ENCODE peak calls at places on chromosomes 4 and X, in four cellular contexts. One of them, this sample, is unnamed.

GRCh38 chrX:140701480-140701879 is 8.1 kb upstream of the LINC00632 start:
- DNase-seq in trophoblast cell: peak
- DNase-seq in H9: no peak
- DNase-seq in neuronal stem cell: no peak
- DNase-seq in this sample: peak

GRCh38 chr4:17687237-17687857 is 72.9 kb downstream of the MED28 start:
- DNase-seq in H9: no peak
- DNase-seq in trophoblast cell: no peak
- DNase-seq in neuronal stem cell: no peak
- DNase-seq in this sample: no peak

GRCh38 chrX:125998432-125998831 is 167.7 kb downstream of the DCAF12L2 start:
- DNase-seq in neuronal stem cell: no peak
- DNase-seq in trophoblast cell: peak
- DNase-seq in H9: no peak
- DNase-seq in this sample: no peak

GRCh38 chr4:168562021-168562691 is 65.3 kb downstream of the PALLD start:
- DNase-seq in neuronal stem cell: no peak
- DNase-seq in H9: no peak
- DNase-seq in trophoblast cell: peak
- DNase-seq in this sample: no peak

GRCh38 chr4:2804449-2804972 is 11.6 kb downstream of the SH3BP2 start:
- DNase-seq in neuronal stem cell: no peak
- DNase-seq in trophoblast cell: no peak
- DNase-seq in H9: no peak
- DNase-seq in this sample: no peak

GRCh38 chr4:179097741-179098140 is 1655.5 kb upstream of the AGA start:
- DNase-seq in trophoblast cell: peak
- DNase-seq in neuronal stem cell: peak
- DNase-seq in H9: peak
- DNase-seq in this sample: peak

GRCh38 chrX:75784689-75785491 is at the start of gene MAGEE2:
- DNase-seq in neuronal stem cell: no peak
- DNase-seq in H9: no peak
- DNase-seq in trophoblast cell: no peak
- DNase-seq in this sample: no peak

GRCh38 chrX:37077646-37078433 is 69.7 kb downstream of the FAM47C start:
- DNase-seq in trophoblast cell: no peak
- DNase-seq in neuronal stem cell: no peak
- DNase-seq in H9: no peak
- DNase-seq in this sample: no peak

GRCh38 chr4:125283702-125284279 is 31.0 kb upstream of the FAT4 start:
- DNase-seq in trophoblast cell: peak
- DNase-seq in neuronal stem cell: no peak
- DNase-seq in H9: no peak
- DNase-seq in this sample: peak

GRCh38 chr4:98283219-98284199 is 22.3 kb downstream of the RAP1GDS1 start:
- DNase-seq in trophoblast cell: no peak
- DNase-seq in H9: no peak
- DNase-seq in neuronal stem cell: no peak
- DNase-seq in this sample: no peak

GRCh38 chr4:18512718-18513117 is 491.2 kb upstream of the LCORL start:
- DNase-seq in trophoblast cell: no peak
- DNase-seq in neuronal stem cell: no peak
- DNase-seq in H9: no peak
- DNase-seq in this sample: no peak

GRCh38 chr4:128913228-128913627 is 103.7 kb downstream of the JADE1 start:
- DNase-seq in H9: no peak
- DNase-seq in neuronal stem cell: no peak
- DNase-seq in trophoblast cell: no peak
- DNase-seq in this sample: no peak

GRCh38 chr4:24511371-24512063 is 72.8 kb downstream of the DHX15 start:
- DNase-seq in H9: peak
- DNase-seq in neuronal stem cell: no peak
- DNase-seq in trophoblast cell: no peak
- DNase-seq in this sample: peak

GRCh38 chrX:109393859-109394258 is 88.0 kb downstream of the GUCY2F start:
- DNase-seq in H9: peak
- DNase-seq in neuronal stem cell: no peak
- DNase-seq in trophoblast cell: no peak
- DNase-seq in this sample: no peak

GRCh38 chr4:122857160-122857559 is 30.5 kb downstream of the FGF2 start:
- DNase-seq in neuronal stem cell: no peak
- DNase-seq in H9: no peak
- DNase-seq in trophoblast cell: no peak
- DNase-seq in this sample: no peak

GRCh38 chrX:75155454-75155829 is 641 bp downstream of the ABCB7 start:
- DNase-seq in H9: no peak
- DNase-seq in trophoblast cell: peak
- DNase-seq in neuronal stem cell: no peak
- DNase-seq in this sample: peak

GRCh38 chr4:41189076-41189475 is 25.3 kb downstream of the APBB2 start:
- DNase-seq in trophoblast cell: no peak
- DNase-seq in neuronal stem cell: no peak
- DNase-seq in H9: no peak
- DNase-seq in this sample: no peak

GRCh38 chrX:106249706-106250379 is 81.7 kb downstream of the PWWP3B start:
- DNase-seq in neuronal stem cell: no peak
- DNase-seq in trophoblast cell: peak
- DNase-seq in H9: no peak
- DNase-seq in this sample: peak

GRCh38 chr4:5192271-5192670 is 141.0 kb downstream of the STK32B start:
- DNase-seq in trophoblast cell: no peak
- DNase-seq in neuronal stem cell: no peak
- DNase-seq in H9: no peak
- DNase-seq in this sample: no peak

GRCh38 chr4:148477276-148477675 is 35.1 kb upstream of the NR3C2 start:
- DNase-seq in neuronal stem cell: peak
- DNase-seq in trophoblast cell: peak
- DNase-seq in H9: no peak
- DNase-seq in this sample: no peak

GRCh38 chr4:186161138-186161537 is 30.2 kb upstream of the CYP4V2 start:
- DNase-seq in neuronal stem cell: no peak
- DNase-seq in trophoblast cell: no peak
- DNase-seq in H9: no peak
- DNase-seq in this sample: no peak

GRCh38 chrX:123920065-123920785 is 41.3 kb upstream of the STAG2 start:
- DNase-seq in neuronal stem cell: no peak
- DNase-seq in trophoblast cell: peak
- DNase-seq in H9: no peak
- DNase-seq in this sample: peak

GRCh38 chrX:50073601-50074000 is 127.2 kb downstream of the AKAP4 start:
- DNase-seq in trophoblast cell: no peak
- DNase-seq in neuronal stem cell: no peak
- DNase-seq in H9: no peak
- DNase-seq in this sample: no peak

GRCh38 chr4:82223715-82224114 is 150.1 kb downstream of the HNRNPD start:
- DNase-seq in H9: peak
- DNase-seq in trophoblast cell: peak
- DNase-seq in neuronal stem cell: no peak
- DNase-seq in this sample: no peak

GRCh38 chr4:48175328-48175727 is 41.3 kb upstream of the TXK start:
- DNase-seq in neuronal stem cell: no peak
- DNase-seq in trophoblast cell: no peak
- DNase-seq in H9: peak
- DNase-seq in this sample: no peak

GRCh38 chr4:143260750-143261149 is 75.9 kb upstream of the GAB1 start:
- DNase-seq in neuronal stem cell: no peak
- DNase-seq in H9: no peak
- DNase-seq in trophoblast cell: peak
- DNase-seq in this sample: peak

GRCh38 chrX:96433409-96434122 is 251.1 kb upstream of the DIAPH2 start:
- DNase-seq in neuronal stem cell: no peak
- DNase-seq in H9: no peak
- DNase-seq in trophoblast cell: no peak
- DNase-seq in this sample: peak

GRCh38 chrX:24858004-24858746 is 157.6 kb downstream of the ARX start:
- DNase-seq in H9: no peak
- DNase-seq in trophoblast cell: peak
- DNase-seq in neuronal stem cell: no peak
- DNase-seq in this sample: peak

DNA sequence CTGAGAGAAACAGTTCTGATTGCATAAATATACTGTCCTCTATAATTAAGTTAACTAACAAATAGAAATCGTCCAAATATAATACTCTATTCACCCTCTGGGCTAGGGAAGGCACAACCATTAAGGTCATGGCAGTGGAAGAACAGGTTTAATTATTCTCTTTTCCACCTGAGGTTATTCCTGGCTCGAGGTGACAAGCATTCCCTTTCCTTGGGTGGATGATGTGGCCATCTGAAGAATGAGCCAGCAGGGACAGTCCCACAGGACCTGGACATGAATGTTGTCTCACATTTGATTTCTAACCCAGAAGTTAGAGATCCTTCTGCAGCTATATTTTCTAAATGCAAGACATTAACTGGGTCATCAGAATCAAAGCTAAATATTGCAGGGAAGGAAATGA is 5.5 kb downstream of the IBSP start:
- DNase-seq in trophoblast cell: peak
- DNase-seq in H9: no peak
- DNase-seq in neuronal stem cell: no peak
- DNase-seq in this sample: no peak
- H4K8ac ChIP-seq in trophoblast cell: no peak
- H4K8ac ChIP-seq in H9: no peak
- H4K8ac ChIP-seq in neuronal stem cell: no peak
- H4K8ac ChIP-seq in this sample: no peak

GRCh38 chrX:2486476-2487133 is 14.2 kb downstream of the DHRSX start:
- DNase-seq in trophoblast cell: no peak
- DNase-seq in H9: no peak
- DNase-seq in neuronal stem cell: no peak
- DNase-seq in this sample: no peak

GRCh38 chrX:2485789-2486345 is 14.9 kb downstream of the DHRSX start:
- DNase-seq in neuronal stem cell: no peak
- DNase-seq in trophoblast cell: no peak
- DNase-seq in H9: no peak
- DNase-seq in this sample: no peak

GRCh38 chrX:2484721-2485459 is 15.9 kb downstream of the DHRSX start:
- DNase-seq in trophoblast cell: no peak
- DNase-seq in neuronal stem cell: no peak
- DNase-seq in H9: no peak
- DNase-seq in this sample: no peak

GRCh38 chrX:2484232-2484631 is 16.5 kb downstream of the DHRSX start:
- DNase-seq in neuronal stem cell: no peak
- DNase-seq in trophoblast cell: no peak
- DNase-seq in H9: no peak
- DNase-seq in this sample: no peak

GRCh38 chrX:2485460-2485753 is 15.4 kb downstream of the DHRSX start:
- DNase-seq in trophoblast cell: no peak
- DNase-seq in neuronal stem cell: no peak
- DNase-seq in H9: no peak
- DNase-seq in this sample: no peak
- H2BK12ac ChIP-seq in trophoblast cell: no peak
- H2BK12ac ChIP-seq in neuronal stem cell: no peak
- H2BK12ac ChIP-seq in H9: no peak
- H2BK12ac ChIP-seq in this sample: no peak

DNA sequence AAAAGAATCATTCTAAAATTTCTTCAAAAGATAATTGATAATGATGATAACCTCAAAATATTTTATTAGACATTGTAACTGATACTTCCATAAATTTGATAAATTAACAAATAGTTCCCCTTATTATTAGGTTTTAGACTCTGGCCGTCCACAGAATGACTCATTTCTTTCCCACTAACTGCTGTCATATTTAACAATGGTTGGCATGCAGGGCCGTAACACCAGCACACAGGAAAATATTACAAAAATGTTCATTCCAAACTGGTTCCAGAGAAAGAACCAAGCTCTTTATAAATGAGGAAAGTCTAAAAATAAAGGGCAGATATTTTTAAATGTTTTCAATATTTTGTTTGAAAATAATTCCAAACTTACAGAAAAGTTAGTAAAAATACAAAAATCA is 28.2 kb downstream of the WDFY3 start:
- DNase-seq in H9: no peak
- DNase-seq in neuronal stem cell: no peak
- DNase-seq in trophoblast cell: peak
- DNase-seq in this sample: peak
- H3K4me2 ChIP-seq in H9: no peak
- H3K4me2 ChIP-seq in neuronal stem cell: no peak
- H3K4me2 ChIP-seq in trophoblast cell: no peak
- H3K4me2 ChIP-seq in this sample: no peak

GRCh38 chr4:153384160-153384559 is 39.7 kb downstream of the MND1 start:
- DNase-seq in trophoblast cell: no peak
- DNase-seq in neuronal stem cell: no peak
- DNase-seq in H9: no peak
- DNase-seq in this sample: no peak

GRCh38 chr4:153387981-153388380 is 43.5 kb downstream of the MND1 start:
- DNase-seq in neuronal stem cell: no peak
- DNase-seq in H9: no peak
- DNase-seq in trophoblast cell: peak
- DNase-seq in this sample: no peak

GRCh38 chr4:153383131-153383530 is 38.6 kb downstream of the MND1 start:
- DNase-seq in neuronal stem cell: no peak
- DNase-seq in H9: no peak
- DNase-seq in trophoblast cell: no peak
- DNase-seq in this sample: no peak

GRCh38 chr4:153385784-153386183 is 41.3 kb downstream of the MND1 start:
- DNase-seq in trophoblast cell: no peak
- DNase-seq in neuronal stem cell: no peak
- DNase-seq in H9: no peak
- DNase-seq in this sample: no peak
- H4K8ac ChIP-seq in trophoblast cell: no peak
- H4K8ac ChIP-seq in neuronal stem cell: no peak
- H4K8ac ChIP-seq in H9: no peak
- H4K8ac ChIP-seq in this sample: no peak

DNA sequence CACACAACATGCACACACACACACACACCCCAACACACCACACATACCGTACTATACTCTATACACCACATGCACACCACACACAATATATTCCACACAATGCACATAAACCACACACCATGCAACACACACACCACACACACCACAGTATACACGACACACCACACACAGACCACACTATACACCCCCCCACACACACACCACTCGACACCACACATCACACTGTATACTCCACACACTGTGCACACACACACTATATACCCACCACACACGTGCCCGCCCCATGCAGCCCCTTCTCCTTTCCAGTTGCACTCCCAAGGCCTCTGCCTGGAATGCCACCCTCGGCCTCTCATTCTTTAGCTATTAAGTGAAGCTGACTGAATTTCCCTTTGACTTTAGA is 148.2 kb upstream of the NOCT start:
- DNase-seq in trophoblast cell: no peak
- DNase-seq in H9: no peak
- DNase-seq in neuronal stem cell: no peak
- DNase-seq in this sample: no peak
- H2BK12ac ChIP-seq in trophoblast cell: no peak
- H2BK12ac ChIP-seq in H9: no peak
- H2BK12ac ChIP-seq in neuronal stem cell: no peak
- H2BK12ac ChIP-seq in this sample: no peak

This sample was measured in mesenchymal stem cell.